ENCODE peak calls at places on chromosomes 12 and 14, in four cellular contexts. C is KG1; H is effector CD4-positive, alpha-beta T cell; W is activated effector memory CD4-positive, alpha-beta T cell treated with anti-CD3 and anti-CD28 coated beads, Interleukin-2, amount 50 U/mL, for 16 hours. Y is an unnamed sample.

GRCh38 chr14:77265561-77266335 is 5.3 kb downstream of the NGB start:
- DNase-seq in C (no peak), H (no peak), W (no peak), Y (no peak)

GRCh38 chr14:73025544-73025943 is 1.4 kb downstream of the ZFYVE1 start:
- DNase-seq in C (no peak), H (no peak), W (no peak), Y (no peak)

GRCh38 chr12:122076743-122077495 is 1.6 kb upstream of the MLXIP start:
- DNase-seq in C (no peak), H (no peak), W (no peak), Y (no peak)

GRCh38 chr14:28807518-28807917 is 40.9 kb downstream of the FOXG1 start:
- DNase-seq in C (no peak), H (no peak), W (no peak), Y (no peak)

GRCh38 chr14:89186850-89187376 is 230.1 kb downstream of the FOXN3 start:
- DNase-seq in C (no peak), H (no peak), W (no peak), Y (no peak)

GRCh38 chr12:27178723-27179398 is 65.2 kb upstream of the STK38L start:
- DNase-seq in C (no peak), H (no peak), W (no peak), Y (no peak)

GRCh38 chr12:2613674-2614073 is 181.1 kb upstream of the FKBP4 start:
- DNase-seq in C (no peak), H (no peak), W (peak), Y (no peak)

GRCh38 chr14:53963491-53964227 is 7.0 kb upstream of the BMP4 start:
- DNase-seq in C (no peak), H (no peak), W (no peak), Y (no peak)

GRCh38 chr12:59036341-59036740 is 116.0 kb upstream of the LRIG3 start:
- DNase-seq in C (no peak), H (no peak), W (no peak), Y (no peak)

GRCh38 chr12:47102845-47103666 is 23.3 kb upstream of the AMIGO2 start:
- DNase-seq in C (no peak), H (no peak), W (no peak), Y (no peak)

GRCh38 chr12:115916910-115917668 is 360.4 kb downstream of the MED13L start:
- DNase-seq in C (no peak), H (peak), W (peak), Y (no peak)

GRCh38 chr12:25266522-25266921 is 15.8 kb upstream of the KRAS start:
- DNase-seq in C (no peak), H (no peak), W (no peak), Y (peak)

GRCh38 chr12:2639020-2639298 is 155.8 kb upstream of the FKBP4 start:
- DNase-seq in C (no peak), H (no peak), W (no peak), Y (no peak)

GRCh38 chr12:126734738-126735137 is 1532.2 kb upstream of the TMEM132C start:
- DNase-seq in C (no peak), H (no peak), W (no peak), Y (no peak)

GRCh38 chr12:109462868-109463692 is 14.0 kb downstream of the KCTD10 start:
- DNase-seq in C (no peak), H (no peak), W (no peak), Y (peak)

GRCh38 chr14:76412501-76412900 is 36.6 kb downstream of the ESRRB start:
- DNase-seq in C (no peak), H (no peak), W (no peak), Y (no peak)

GRCh38 chr12:12975322-12976077 is 23.5 kb upstream of the GPRC5D start:
- DNase-seq in C (no peak), H (no peak), W (no peak), Y (no peak)

GRCh38 chr14:72929316-72930080 is 3.2 kb downstream of the DCAF4 start:
- DNase-seq in C (no peak), H (no peak), W (peak), Y (no peak)